ENCODE peak calls at places on chromosomes 13 and 19, in four cellular contexts. D is neuronal stem cell, K is ovary, S is aorta. Z is an unnamed sample.

GRCh38 chr13:33108620-33109019 is 92.4 kb downstream of the KL start:
- DNase-seq in D (no peak), K (no peak), S (no peak), Z (no peak)

GRCh38 chr13:113567681-113568080 is 16.9 kb upstream of the TFDP1 start:
- DNase-seq in K (no peak), D (no peak), S (no peak), Z (peak; percentile 4)

GRCh38 chr13:79187917-79188699 is 217.9 kb downstream of the RBM26 start:
- DNase-seq in S (no peak), K (no peak), D (no peak), Z (no peak)

GRCh38 chr19:14073925-14074838 is 1.6 kb downstream of the MISP3 start:
- DNase-seq in D (peak; percentile 33), K (no peak), S (no peak), Z (peak; percentile 80)

GRCh38 chr19:19167612-19168011 is 2.5 kb downstream of the MEF2B start:
- DNase-seq in K (no peak), S (no peak), D (no peak), Z (no peak)

GRCh38 chr19:16589917-16590316 is 17.7 kb upstream of the SLC35E1 start:
- DNase-seq in S (no peak), K (no peak), D (no peak), Z (no peak)

GRCh38 chr13:54750521-54750920 is 1721.9 kb downstream of the OLFM4 start:
- DNase-seq in D (no peak), S (no peak), K (no peak), Z (no peak)

GRCh38 chr19:42396248-42396541 is 6.1 kb upstream of the CNFN start:
- DNase-seq in D (no peak), S (no peak), K (no peak), Z (no peak)

GRCh38 chr19:35266904-35267817 is 1.6 kb upstream of the USF2 start:
- DNase-seq in D (no peak), K (peak; percentile 68), S (peak; percentile 87), Z (peak; percentile 90)

GRCh38 chr13:48853381-48854102 is 122.2 kb upstream of the FNDC3A start:
- DNase-seq in K (no peak), D (no peak), S (no peak), Z (no peak)

GRCh38 chr19:45975296-45975695 is 1.6 kb upstream of the NOVA2 start:
- DNase-seq in D (no peak), K (no peak), S (no peak), Z (no peak)

GRCh38 chr19:8849232-8849631 is 17.1 kb downstream of the MBD3L1 start:
- DNase-seq in D (no peak), S (no peak), K (no peak), Z (no peak)

GRCh38 chr19:8846819-8847218 is 14.6 kb downstream of the MBD3L1 start:
- DNase-seq in D (no peak), K (no peak), S (no peak), Z (no peak)

GRCh38 chr19:8850488-8850887 is 18.3 kb downstream of the MBD3L1 start:
- DNase-seq in K (no peak), D (no peak), S (no peak), Z (no peak)
- H3K9me3 ChIP-seq in K (no peaks in the 10 kb centered on the region), D (peaks cover 16% of the 10 kb centered on the region), S (peaks cover 3% of the 10 kb centered on the region), Z (peaks cover 4% of the 10 kb centered on the region)

DNA sequence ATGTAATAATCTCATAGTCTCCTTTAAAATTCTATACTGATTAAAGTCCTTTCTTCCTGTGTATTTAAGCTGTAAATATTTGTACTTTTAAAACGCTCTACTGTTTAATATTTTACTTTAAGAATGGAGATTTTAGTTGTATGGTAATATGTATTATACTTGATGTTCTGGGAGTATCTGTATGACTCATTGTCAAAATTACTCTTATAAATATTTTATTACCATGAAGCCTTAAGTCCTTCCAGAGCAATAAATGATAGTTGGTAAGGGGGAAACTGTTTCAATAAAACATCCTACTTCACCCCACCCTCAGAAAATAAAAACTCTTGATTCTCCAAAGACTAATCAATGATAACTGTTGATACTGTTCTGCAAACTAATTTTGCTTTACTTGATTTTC is 6.4 kb downstream of the PCDH9 start:
- DNase-seq in S (no peak), K (no peak), D (no peak), Z (no peak)
- H3K4me1 ChIP-seq in S (peaks cover 2% of the 10 kb centered on the region), K (no peaks in the 10 kb centered on the region), D (peaks cover 10% of the 10 kb centered on the region), Z (peaks cover 8% of the 10 kb centered on the region)

DNA sequence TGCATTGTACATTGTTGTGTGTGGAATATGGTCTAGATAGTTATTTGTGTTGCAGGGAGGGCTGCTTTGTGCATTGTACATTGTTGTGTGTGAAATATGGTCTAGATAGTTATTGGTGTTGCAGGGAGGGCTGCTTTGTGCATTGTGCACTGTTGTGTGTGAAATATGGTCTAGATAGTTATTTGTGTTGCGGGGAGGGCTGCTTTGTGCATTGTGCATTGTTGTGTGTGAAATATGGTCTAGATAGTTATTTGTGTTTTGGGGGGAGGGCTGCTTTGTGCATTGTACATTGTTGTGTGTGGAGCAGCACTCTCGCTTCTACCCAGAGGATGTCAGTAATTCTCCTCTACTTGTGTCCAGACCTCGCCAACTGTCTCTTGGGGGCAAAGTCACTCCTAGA is 36.3 kb upstream of the ZNF835 start:
- DNase-seq in S (no peak), K (no peak), D (no peak), Z (no peak)
- H3K9me3 ChIP-seq in S (peaks cover 2% of the 10 kb centered on the region), K (no peaks in the 10 kb centered on the region), D (peaks cover 8% of the 10 kb centered on the region), Z (peaks cover 6% of the 10 kb centered on the region)

GRCh38 chr13:111202745-111203144 is 87.6 kb downstream of the ARHGEF7 start:
- DNase-seq in K (no peak), S (no peak), D (no peak), Z (no peak)
- H3K4me1 ChIP-seq in K (peaks cover 18% of the 10 kb centered on the region), S (peaks cover 2% of the 10 kb centered on the region), D (peaks cover 23% of the 10 kb centered on the region), Z (peaks cover 4% of the 10 kb centered on the region)

DNA sequence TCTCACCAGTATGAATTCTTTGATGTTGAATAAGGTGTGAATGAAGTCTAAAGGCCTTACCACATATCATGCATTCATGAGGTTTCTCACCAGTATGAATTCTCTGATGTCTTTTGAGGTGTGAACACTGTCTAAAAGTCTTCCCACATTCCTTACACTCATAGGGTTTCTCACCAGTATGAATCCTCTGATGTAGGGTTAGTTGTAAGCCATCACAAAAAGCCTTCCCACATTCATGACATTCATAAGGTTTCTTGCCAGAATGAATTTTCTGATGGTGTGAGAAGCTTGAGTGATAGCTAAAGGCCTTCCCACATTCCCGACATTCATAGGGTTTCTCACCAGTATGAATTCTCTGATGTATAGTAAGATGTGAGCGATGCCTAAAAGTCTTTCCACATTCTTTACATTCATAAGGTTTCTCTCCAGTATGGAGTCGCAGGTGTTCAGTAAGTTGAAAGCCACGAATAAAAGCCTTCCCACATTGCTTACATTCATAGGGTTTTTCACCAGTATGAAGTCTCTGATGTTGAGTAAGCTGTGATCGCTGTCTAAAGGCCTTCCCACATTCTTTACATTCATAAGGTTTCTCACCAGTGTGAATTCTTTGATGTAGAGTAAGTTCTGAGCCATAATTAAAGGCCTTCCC is 27.7 kb downstream of the ZNF461 start:
- DNase-seq in K (no peak), S (no peak), D (no peak), Z (no peak)
- H3K9me3 ChIP-seq in K (peaks cover 71% of the 10 kb centered on the region), S (peaks cover 31% of the 10 kb centered on the region), D (peaks cover 22% of the 10 kb centered on the region), Z (peaks cover 70% of the 10 kb centered on the region)

Z was measured in kidney.